ENCODE peak calls at places on chromosomes 5 and 9, in six cellular contexts. One of them, this sample, is unnamed. For H3K9me3, the result is how much of the 10 kb centered on the place peaks cover.

GRCh38 chr5:10330511-10331105 is 22.9 kb upstream of the MARCHF6 start:
- DNase-seq in CD8-positive, alpha-beta memory T cell: no peak
- DNase-seq in AG04450: no peak
- DNase-seq in upper lobe of right lung: no peak
- DNase-seq in ovary: no peak
- DNase-seq in MM.1S: no peak
- DNase-seq in this sample: no peak

GRCh38 chr5:55276771-55277170 is 30.7 kb downstream of the DHX29 start:
- DNase-seq in CD8-positive, alpha-beta memory T cell: no peak
- DNase-seq in AG04450: no peak
- DNase-seq in upper lobe of right lung: no peak
- DNase-seq in ovary: no peak
- DNase-seq in MM.1S: no peak
- DNase-seq in this sample: no peak

GRCh38 chr5:78677777-78678668 is 29.5 kb upstream of the LHFPL2 start:
- DNase-seq in CD8-positive, alpha-beta memory T cell: no peak
- DNase-seq in AG04450: peak
- DNase-seq in upper lobe of right lung: no peak
- DNase-seq in ovary: peak
- DNase-seq in MM.1S: no peak
- DNase-seq in this sample: no peak

GRCh38 chr9:16784002-16784401 is 86.5 kb downstream of the BNC2 start:
- DNase-seq in CD8-positive, alpha-beta memory T cell: no peak
- DNase-seq in AG04450: no peak
- DNase-seq in upper lobe of right lung: no peak
- DNase-seq in ovary: no peak
- DNase-seq in MM.1S: no peak
- DNase-seq in this sample: no peak

GRCh38 chr5:42021923-42022322 is 96.8 kb downstream of the FBXO4 start:
- DNase-seq in CD8-positive, alpha-beta memory T cell: no peak
- DNase-seq in AG04450: no peak
- DNase-seq in upper lobe of right lung: no peak
- DNase-seq in ovary: no peak
- DNase-seq in MM.1S: no peak
- DNase-seq in this sample: no peak

GRCh38 chr9:88567870-88568269 is 32.9 kb downstream of the NXNL2 start:
- DNase-seq in CD8-positive, alpha-beta memory T cell: no peak
- DNase-seq in AG04450: no peak
- DNase-seq in upper lobe of right lung: no peak
- DNase-seq in ovary: no peak
- DNase-seq in MM.1S: no peak
- DNase-seq in this sample: no peak

GRCh38 chr9:89635007-89635742 is 30.4 kb downstream of the GADD45G start:
- DNase-seq in CD8-positive, alpha-beta memory T cell: no peak
- DNase-seq in AG04450: no peak
- DNase-seq in upper lobe of right lung: peak
- DNase-seq in ovary: no peak
- DNase-seq in MM.1S: no peak
- DNase-seq in this sample: no peak

GRCh38 chr5:95858023-95858461 is 35.5 kb upstream of the GLRX start:
- DNase-seq in CD8-positive, alpha-beta memory T cell: no peak
- DNase-seq in AG04450: peak
- DNase-seq in upper lobe of right lung: peak
- DNase-seq in ovary: peak
- DNase-seq in MM.1S: no peak
- DNase-seq in this sample: no peak

GRCh38 chr9:133226219-133227171 is 17.4 kb upstream of the OBP2B start:
- DNase-seq in CD8-positive, alpha-beta memory T cell: no peak
- DNase-seq in AG04450: no peak
- DNase-seq in upper lobe of right lung: no peak
- DNase-seq in ovary: no peak
- DNase-seq in MM.1S: no peak
- DNase-seq in this sample: no peak

GRCh38 chr5:16693879-16694278 is 77.1 kb upstream of the RETREG1 start:
- DNase-seq in CD8-positive, alpha-beta memory T cell: no peak
- DNase-seq in AG04450: no peak
- DNase-seq in upper lobe of right lung: no peak
- DNase-seq in ovary: no peak
- DNase-seq in MM.1S: no peak
- DNase-seq in this sample: no peak

GRCh38 chr5:76604838-76605237 is 18.4 kb downstream of the F2RL2 start:
- DNase-seq in CD8-positive, alpha-beta memory T cell: no peak
- DNase-seq in AG04450: no peak
- DNase-seq in upper lobe of right lung: no peak
- DNase-seq in ovary: no peak
- DNase-seq in MM.1S: no peak
- DNase-seq in this sample: no peak

GRCh38 chr5:98397081-98397480 is 376.4 kb upstream of the RGMB start:
- DNase-seq in CD8-positive, alpha-beta memory T cell: no peak
- DNase-seq in AG04450: no peak
- DNase-seq in upper lobe of right lung: no peak
- DNase-seq in ovary: no peak
- DNase-seq in MM.1S: no peak
- DNase-seq in this sample: no peak

GRCh38 chr9:84667571-84668203 is 1.8 kb upstream of the NTRK2 start:
- DNase-seq in CD8-positive, alpha-beta memory T cell: no peak
- DNase-seq in AG04450: no peak
- DNase-seq in upper lobe of right lung: no peak
- DNase-seq in ovary: no peak
- DNase-seq in MM.1S: peak
- DNase-seq in this sample: no peak

GRCh38 chr5:180555168-180555921 is 36.0 kb downstream of the SCGB3A1 start:
- DNase-seq in CD8-positive, alpha-beta memory T cell: no peak
- DNase-seq in AG04450: peak
- DNase-seq in upper lobe of right lung: no peak
- DNase-seq in ovary: no peak
- DNase-seq in MM.1S: no peak
- DNase-seq in this sample: no peak

GRCh38 chr5:96335873-96336272 is 97.2 kb downstream of the PCSK1 start:
- DNase-seq in CD8-positive, alpha-beta memory T cell: no peak
- DNase-seq in AG04450: no peak
- DNase-seq in upper lobe of right lung: no peak
- DNase-seq in ovary: no peak
- DNase-seq in MM.1S: no peak
- DNase-seq in this sample: no peak

GRCh38 chr5:62395210-62395950 is 8.3 kb downstream of the DIMT1 start:
- DNase-seq in CD8-positive, alpha-beta memory T cell: no peak
- DNase-seq in AG04450: peak
- DNase-seq in upper lobe of right lung: no peak
- DNase-seq in ovary: no peak
- DNase-seq in MM.1S: no peak
- DNase-seq in this sample: no peak

GRCh38 chr5:63820557-63820956 is 141.7 kb downstream of the HTR1A start:
- DNase-seq in CD8-positive, alpha-beta memory T cell: no peak
- DNase-seq in AG04450: no peak
- DNase-seq in upper lobe of right lung: no peak
- DNase-seq in ovary: no peak
- DNase-seq in MM.1S: no peak
- DNase-seq in this sample: no peak

GRCh38 chr5:86917117-86917579 is 299.4 kb downstream of the COX7C start:
- DNase-seq in CD8-positive, alpha-beta memory T cell: no peak
- DNase-seq in AG04450: no peak
- DNase-seq in upper lobe of right lung: no peak
- DNase-seq in ovary: no peak
- DNase-seq in MM.1S: peak
- DNase-seq in this sample: no peak

GRCh38 chr9:134827559-134827958 is 53.1 kb upstream of the FCN2 start:
- DNase-seq in CD8-positive, alpha-beta memory T cell: no peak
- DNase-seq in AG04450: no peak
- DNase-seq in upper lobe of right lung: no peak
- DNase-seq in ovary: no peak
- DNase-seq in MM.1S: no peak
- DNase-seq in this sample: no peak

GRCh38 chr5:172749881-172750608 is 20.9 kb downstream of the DUSP1 start:
- DNase-seq in CD8-positive, alpha-beta memory T cell: no peak
- DNase-seq in AG04450: no peak
- DNase-seq in upper lobe of right lung: peak
- DNase-seq in ovary: no peak
- DNase-seq in MM.1S: no peak
- DNase-seq in this sample: no peak

GRCh38 chr9:73863924-73864323 is 633.2 kb upstream of the RORB start:
- DNase-seq in CD8-positive, alpha-beta memory T cell: no peak
- DNase-seq in AG04450: no peak
- DNase-seq in upper lobe of right lung: no peak
- DNase-seq in ovary: no peak
- DNase-seq in MM.1S: no peak
- DNase-seq in this sample: no peak

GRCh38 chr5:1227669-1228068 is 2.5 kb downstream of the SLC6A18 start:
- DNase-seq in CD8-positive, alpha-beta memory T cell: no peak
- DNase-seq in AG04450: no peak
- DNase-seq in upper lobe of right lung: no peak
- DNase-seq in ovary: no peak
- DNase-seq in MM.1S: no peak
- DNase-seq in this sample: no peak

GRCh38 chr5:116766470-116766947 is 191.9 kb upstream of the SEMA6A start:
- DNase-seq in CD8-positive, alpha-beta memory T cell: no peak
- DNase-seq in AG04450: no peak
- DNase-seq in upper lobe of right lung: no peak
- DNase-seq in ovary: peak
- DNase-seq in MM.1S: no peak
- DNase-seq in this sample: no peak

GRCh38 chr9:129549684-129550083 is 71.2 kb downstream of the C9orf50 start:
- DNase-seq in CD8-positive, alpha-beta memory T cell: no peak
- DNase-seq in AG04450: no peak
- DNase-seq in upper lobe of right lung: no peak
- DNase-seq in ovary: peak
- DNase-seq in MM.1S: no peak
- DNase-seq in this sample: no peak

GRCh38 chr5:107431998-107432397 is 238.7 kb downstream of the EFNA5 start:
- DNase-seq in CD8-positive, alpha-beta memory T cell: no peak
- DNase-seq in AG04450: no peak
- DNase-seq in upper lobe of right lung: no peak
- DNase-seq in ovary: no peak
- DNase-seq in MM.1S: no peak
- DNase-seq in this sample: no peak

GRCh38 chr9:77839459-77840140 is 191.5 kb upstream of the GNA14 start:
- DNase-seq in CD8-positive, alpha-beta memory T cell: no peak
- DNase-seq in AG04450: no peak
- DNase-seq in upper lobe of right lung: no peak
- DNase-seq in ovary: no peak
- DNase-seq in MM.1S: no peak
- DNase-seq in this sample: no peak

GRCh38 chr5:103256178-103256577 is 2.4 kb upstream of the MACIR start:
- DNase-seq in CD8-positive, alpha-beta memory T cell: no peak
- DNase-seq in AG04450: no peak
- DNase-seq in upper lobe of right lung: no peak
- DNase-seq in ovary: no peak
- DNase-seq in MM.1S: no peak
- DNase-seq in this sample: no peak

GRCh38 chr5:161660806-161661205 is 24.7 kb upstream of the GABRA6 start:
- DNase-seq in CD8-positive, alpha-beta memory T cell: no peak
- DNase-seq in AG04450: no peak
- DNase-seq in upper lobe of right lung: peak
- DNase-seq in ovary: no peak
- DNase-seq in MM.1S: no peak
- DNase-seq in this sample: no peak

DNA sequence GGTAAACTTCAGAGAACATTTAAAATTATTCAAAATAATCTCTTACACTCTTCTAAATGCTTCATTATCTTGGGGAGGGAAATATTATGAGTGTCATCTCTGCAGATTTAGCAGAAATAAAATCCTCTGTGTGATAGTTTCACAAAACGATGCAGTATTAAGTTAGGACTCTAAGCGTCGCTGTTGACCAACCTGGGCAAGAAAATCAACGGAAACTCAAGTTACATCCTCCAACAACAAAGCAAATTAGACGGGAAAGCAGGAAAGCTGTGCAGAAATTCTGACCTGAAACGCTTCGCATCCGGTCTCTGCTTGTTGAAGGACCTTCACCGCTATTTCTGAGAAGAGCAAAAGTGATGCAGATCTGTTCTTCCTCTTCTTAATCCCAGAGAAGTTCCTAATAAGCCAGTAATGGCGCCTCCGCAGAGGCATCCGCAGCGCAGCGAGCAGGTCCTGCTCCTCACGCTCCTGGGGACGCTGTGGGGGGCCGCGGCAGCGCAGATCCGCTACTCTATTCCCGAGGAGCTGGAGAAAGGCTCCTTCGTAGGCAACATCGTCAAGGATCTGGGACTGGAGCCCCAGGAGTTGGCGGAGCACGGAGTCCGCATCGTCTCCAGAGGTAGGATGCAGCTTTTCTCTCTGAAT is at the start of gene PCDHGA6:
- DNase-seq in CD8-positive, alpha-beta memory T cell: no peak
- DNase-seq in AG04450: no peak
- DNase-seq in upper lobe of right lung: no peak
- DNase-seq in ovary: no peak
- DNase-seq in MM.1S: peak
- DNase-seq in this sample: no peak
- H3K9me3 ChIP-seq in CD8-positive, alpha-beta memory T cell: under half
- H3K9me3 ChIP-seq in AG04450: half or more
- H3K9me3 ChIP-seq in upper lobe of right lung: under half
- H3K9me3 ChIP-seq in ovary: half or more
- H3K9me3 ChIP-seq in MM.1S: under half
- H3K9me3 ChIP-seq in this sample: under half

DNA sequence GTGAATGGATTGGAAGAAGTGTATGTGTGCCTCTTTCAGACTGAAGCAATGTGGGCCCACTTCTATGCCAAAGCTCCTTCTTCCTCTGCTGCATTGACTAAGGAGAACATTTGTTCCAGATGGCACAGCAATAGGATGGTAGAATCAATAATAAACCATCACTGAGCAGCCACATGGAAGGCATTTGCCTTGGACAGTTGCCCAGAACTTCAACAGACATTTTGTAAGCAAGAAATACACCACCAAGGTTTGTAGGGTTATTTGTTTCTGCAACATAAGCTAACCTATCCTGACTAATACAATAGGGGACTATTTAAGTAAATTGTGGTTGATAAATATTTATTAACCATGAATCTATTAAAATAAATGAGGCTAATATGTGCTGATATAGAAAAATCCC is 37.7 kb upstream of the CSNK1G3 start:
- DNase-seq in CD8-positive, alpha-beta memory T cell: no peak
- DNase-seq in AG04450: no peak
- DNase-seq in upper lobe of right lung: no peak
- DNase-seq in ovary: no peak
- DNase-seq in MM.1S: no peak
- DNase-seq in this sample: no peak
- H3K9me3 ChIP-seq in CD8-positive, alpha-beta memory T cell: under half
- H3K9me3 ChIP-seq in AG04450: under half
- H3K9me3 ChIP-seq in upper lobe of right lung: under half
- H3K9me3 ChIP-seq in ovary: under half
- H3K9me3 ChIP-seq in MM.1S: under half
- H3K9me3 ChIP-seq in this sample: under half

DNA sequence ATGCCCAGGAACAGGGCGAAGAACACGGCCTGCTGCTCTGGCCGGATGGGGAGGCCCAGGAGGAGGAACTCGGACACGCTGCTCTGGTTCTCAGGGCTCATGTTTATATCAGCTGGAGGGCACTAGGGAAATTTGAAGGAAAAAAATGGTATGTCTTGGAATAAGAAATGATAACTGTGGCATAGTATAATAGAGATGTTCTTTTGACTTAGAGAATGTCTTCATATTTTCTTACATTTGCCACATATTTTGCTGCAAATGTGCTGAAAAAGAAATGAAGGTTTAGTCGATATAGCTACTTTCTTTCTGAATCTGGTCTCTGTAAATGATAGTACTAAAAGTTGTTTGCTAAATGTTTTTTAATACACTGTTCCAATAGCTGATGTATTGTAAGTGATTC is at the start of gene OR1J1:
- DNase-seq in CD8-positive, alpha-beta memory T cell: no peak
- DNase-seq in AG04450: no peak
- DNase-seq in upper lobe of right lung: no peak
- DNase-seq in ovary: no peak
- DNase-seq in MM.1S: no peak
- DNase-seq in this sample: no peak
- H3K9me3 ChIP-seq in CD8-positive, alpha-beta memory T cell: under half
- H3K9me3 ChIP-seq in AG04450: under half
- H3K9me3 ChIP-seq in upper lobe of right lung: under half
- H3K9me3 ChIP-seq in ovary: under half
- H3K9me3 ChIP-seq in MM.1S: under half
- H3K9me3 ChIP-seq in this sample: under half

GRCh38 chr5:50905996-50906395 is 239.6 kb downstream of the PARP8 start:
- DNase-seq in CD8-positive, alpha-beta memory T cell: no peak
- DNase-seq in AG04450: no peak
- DNase-seq in upper lobe of right lung: no peak
- DNase-seq in ovary: no peak
- DNase-seq in MM.1S: no peak
- DNase-seq in this sample: no peak
- H3K9me3 ChIP-seq in CD8-positive, alpha-beta memory T cell: under half
- H3K9me3 ChIP-seq in AG04450: under half
- H3K9me3 ChIP-seq in upper lobe of right lung: under half
- H3K9me3 ChIP-seq in ovary: under half
- H3K9me3 ChIP-seq in MM.1S: under half
- H3K9me3 ChIP-seq in this sample: under half